ENCODE peak calls at places on chromosomes 11 and 22, in five cellular contexts. B is nephron progenitor cell, X is suprapubic skin, W is hepatocyte, N is astrocyte of the cerebellum. K is an unnamed sample.
A peak's percentile ranks its signal among the peaks of the same experiment; 100 is the strongest.

GRCh38 chr11:17352925-17353227 is 1.3 kb downstream of the NCR3LG1 start:
- DNase-seq in X (peak; percentile 70), N (no peak), W (peak; percentile 63), B (peak; percentile 22), K (no peak)

GRCh38 chr22:46626911-46627805 is 7.0 kb downstream of the GRAMD4 start:
- DNase-seq in N (no peak), W (no peak), B (peak; percentile 38), X (peak; percentile 70), K (peak; percentile 16)

GRCh38 chr22:22761963-22762772 is 117.8 kb downstream of the GGTLC2 start:
- DNase-seq in X (no peak), W (no peak), N (no peak), B (no peak), K (no peak)

GRCh38 chr22:32904044-32904443 is 102.5 kb downstream of the TIMP3 start:
- DNase-seq in X (no peak), W (peak; percentile 49), B (peak; percentile 38), N (no peak), K (peak; percentile 33)

GRCh38 chr11:86185346-86185745 is 59.2 kb upstream of the EED start:
- DNase-seq in X (no peak), B (no peak), W (no peak), N (no peak), K (no peak)

GRCh38 chr11:10592331-10592730 is 23.9 kb upstream of the LYVE1 start:
- DNase-seq in W (peak; percentile 48), N (peak; percentile 75), B (no peak), X (no peak), K (no peak)

GRCh38 chr22:36510966-36511881 is 4.4 kb upstream of the FOXRED2 start:
- DNase-seq in X (no peak), B (peak; percentile 54), W (peak; percentile 74), N (peak; percentile 28), K (peak; percentile 71)

GRCh38 chr11:69114811-69115523 is 40.8 kb upstream of the SMIM38 start:
- DNase-seq in W (no peak), N (no peak), X (no peak), B (no peak), K (no peak)

GRCh38 chr22:25137577-25138525 is 61.8 kb upstream of the CRYBB3 start:
- DNase-seq in X (no peak), B (no peak), N (no peak), W (no peak), K (no peak)

GRCh38 chr22:46352691-46353386 is 17.3 kb downstream of the TRMU start:
- DNase-seq in N (no peak), W (peak; percentile 58), X (no peak), B (no peak), K (peak; percentile 60)

GRCh38 chr22:25739659-25740344 is 2.2 kb upstream of the MYO18B start:
- DNase-seq in B (no peak), X (no peak), W (no peak), N (no peak), K (no peak)

GRCh38 chr11:2769409-2769778 is 69.6 kb upstream of the KCNQ1OT1 start:
- DNase-seq in B (no peak), W (no peak), X (peak; percentile 49), N (no peak), K (peak; percentile 6)

GRCh38 chr22:29626497-29627195 is 23.2 kb downstream of the NF2 start:
- DNase-seq in B (no peak), W (no peak), X (no peak), N (peak; percentile 85), K (no peak)

GRCh38 chr11:69173925-69174591 is 18.3 kb downstream of the SMIM38 start:
- DNase-seq in B (no peak), W (no peak), N (no peak), X (no peak), K (no peak)

GRCh38 chr11:120660024-120660565 is 148.5 kb downstream of the GRIK4 start:
- DNase-seq in W (peak; percentile 47), N (no peak), X (no peak), B (peak; percentile 55), K (peak; percentile 63)
- TF ChIP-seq CTCF in W (peak; percentile 28), N (peak; percentile 36), X (peak; percentile 17), B (peak; percentile 38), K (peak; percentile 62)

DNA sequence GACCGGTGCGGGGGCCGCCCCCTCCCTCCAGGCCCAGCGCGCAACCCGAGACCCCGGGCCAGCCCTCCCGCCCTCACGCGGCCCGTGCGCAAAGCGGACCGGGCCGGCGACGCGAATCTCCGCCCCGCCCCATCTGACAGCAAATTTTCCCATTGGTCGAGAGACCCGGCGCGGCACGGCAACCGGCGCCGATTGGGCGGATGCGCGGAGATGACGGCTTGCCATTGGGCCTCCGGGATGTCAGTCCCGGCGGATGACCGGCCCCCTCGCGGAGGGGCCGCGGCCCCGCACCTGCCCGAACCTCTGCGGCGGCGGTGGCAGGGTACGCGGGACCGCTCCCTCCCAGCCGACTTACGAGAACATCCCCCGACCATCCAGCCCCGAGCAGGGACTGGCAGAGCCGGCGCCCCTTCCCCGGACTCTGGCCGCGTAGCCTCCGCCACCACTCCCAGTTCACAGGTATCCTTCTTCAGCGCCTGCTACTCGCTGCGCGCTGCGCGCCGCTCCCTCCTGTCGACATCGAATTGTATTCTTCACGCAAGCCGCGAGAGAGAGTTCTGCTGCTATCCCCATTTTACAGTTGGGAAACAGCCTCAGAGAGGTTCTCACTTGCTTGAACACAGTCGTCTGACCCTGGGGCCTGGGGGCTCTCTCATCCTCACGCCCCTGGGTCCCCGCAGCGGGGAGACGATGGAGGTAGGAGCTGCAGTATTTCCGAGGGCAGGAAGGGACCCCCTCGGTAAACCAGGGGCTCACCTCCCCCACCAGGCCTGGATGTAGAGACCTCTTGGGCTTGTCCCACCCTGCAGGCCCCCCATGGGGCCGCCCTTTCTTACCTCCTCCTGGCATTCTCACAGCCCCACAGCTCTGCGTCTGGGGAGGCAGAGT is at the start of gene ARVCF:
- DNase-seq in W (peak; percentile 92), N (peak; percentile 64), B (peak; percentile 96), X (peak; percentile 93), K (peak; percentile 94)
- TF ChIP-seq CTCF in W (no peak), N (no peak), B (no peak), X (peak; percentile 21), K (peak; percentile 49)

GRCh38 chr11:93648168-93648567 is 13.3 kb upstream of the CEP295 start:
- DNase-seq in X (no peak), W (peak; percentile 47), N (no peak), B (no peak), K (no peak)
- TF ChIP-seq CTCF in X (no peak), W (peak; percentile 60), N (peak; percentile 51), B (peak; percentile 40), K (peak; percentile 14)

DNA sequence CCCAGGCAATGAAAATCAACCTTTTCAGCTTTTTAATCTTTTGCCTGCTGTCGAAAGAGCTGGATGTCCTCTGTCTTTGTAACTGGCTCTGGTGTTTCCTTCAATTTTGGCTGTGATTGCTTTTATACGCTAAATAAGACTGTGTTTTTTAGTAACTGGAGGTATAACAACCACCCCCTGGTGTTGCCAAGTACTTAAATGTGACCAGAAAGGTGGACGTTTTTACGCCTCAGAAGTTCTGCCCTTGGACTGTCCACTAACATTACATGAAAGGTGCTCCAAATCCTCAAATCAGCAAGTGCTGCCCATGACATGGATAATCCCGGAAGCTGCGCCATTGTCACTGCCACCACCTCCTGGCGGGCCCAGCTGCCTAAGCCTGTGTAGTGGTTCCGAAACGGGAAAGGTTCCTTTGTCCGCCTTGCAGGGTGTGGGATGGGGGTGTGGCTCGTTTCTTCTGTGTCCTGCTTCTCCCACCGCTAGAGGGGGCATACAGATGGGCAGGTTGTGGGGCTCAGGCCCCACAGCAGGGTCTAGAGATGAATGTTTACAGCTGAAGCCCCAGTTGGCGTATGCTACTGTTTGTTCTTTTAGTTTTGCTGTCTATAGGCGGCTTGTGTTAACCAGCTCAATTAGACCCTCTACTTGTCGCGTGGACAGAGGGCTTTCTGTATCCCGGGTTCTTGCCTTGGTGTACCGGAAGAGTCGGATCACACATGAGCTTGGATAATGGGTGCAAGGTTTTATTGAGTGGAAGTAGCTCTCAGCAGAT is 82.2 kb upstream of the SEPTIN5 start:
- DNase-seq in X (no peak), N (peak; percentile 12), B (peak; percentile 54), W (peak; percentile 46), K (no peak)
- TF ChIP-seq CTCF in X (peak; percentile 24), N (peak; percentile 77), B (peak; percentile 47), W (peak; percentile 38), K (peak; percentile 58)